ENCODE peak calls at places on chromosomes 16 and 17, in six cellular contexts. T is HuH-7; L is dermis blood vessel endothelial cell; V is GM23338; B is activated CD8-positive, alpha-beta memory T cell treated with anti-CD3 and anti-CD28 coated beads for 1 hour; M is RPMI7951. F is an unnamed sample.
A peak's percentile ranks its signal among the peaks of the same experiment; 100 is the strongest.

GRCh38 chr17:7673239-7673638 is 14.1 kb downstream of the TP53 start:
- DNase-seq in T (no peak), L (peak; percentile 13), V (peak; percentile 85), B (no peak), M (peak; percentile 25), F (no peak)

GRCh38 chr17:44871546-44871945 is 23.9 kb downstream of the HIGD1B start:
- DNase-seq in T (no peak), L (no peak), V (no peak), B (no peak), M (no peak), F (no peak)

GRCh38 chr17:63961355-63962207 is 11.1 kb downstream of the SCN4A start:
- DNase-seq in T (peak; percentile 96), L (peak; percentile 59), V (peak; percentile 99), B (no peak), M (peak; percentile 54), F (peak; percentile 90)

GRCh38 chr16:22189473-22190168 is 16.5 kb upstream of the EEF2K start:
- DNase-seq in T (no peak), L (peak; percentile 86), V (peak; percentile 59), B (peak; percentile 81), M (peak; percentile 43), F (peak; percentile 87)

GRCh38 chr17:4187076-4187475 is 44.1 kb downstream of the CYB5D2 start:
- DNase-seq in T (no peak), L (no peak), V (peak; percentile 71), B (no peak), M (no peak), F (no peak)

GRCh38 chr16:46743232-46743719 is 4.9 kb downstream of the MYLK3 start:
- DNase-seq in T (no peak), L (peak; percentile 46), V (peak; percentile 58), B (no peak), M (no peak), F (no peak)

GRCh38 chr16:81405702-81406113 is 38.9 kb upstream of the CMIP start:
- DNase-seq in T (peak; percentile 86), L (peak; percentile 97), V (peak; percentile 69), B (no peak), M (peak; percentile 83), F (no peak)

GRCh38 chr16:10031473-10031872 is 150.8 kb downstream of the GRIN2A start:
- DNase-seq in T (no peak), L (no peak), V (peak; percentile 24), B (no peak), M (peak; percentile 24), F (no peak)

GRCh38 chr17:34377078-34377823 is 14.2 kb upstream of the CCL1 start:
- DNase-seq in T (no peak), L (no peak), V (no peak), B (no peak), M (no peak), F (no peak)

GRCh38 chr16:12410842-12411490 is 392.7 kb downstream of the CPPED1 start:
- DNase-seq in T (no peak), L (no peak), V (no peak), B (no peak), M (no peak), F (no peak)

GRCh38 chr16:14486520-14487303 is 143.3 kb downstream of the PARN start:
- DNase-seq in T (peak; percentile 60), L (peak; percentile 89), V (peak; percentile 46), B (no peak), M (peak; percentile 96), F (peak; percentile 79)

GRCh38 chr16:88455610-88456355 is 2.7 kb downstream of the ZFPM1 start:
- DNase-seq in T (peak; percentile 81), L (peak; percentile 60), V (peak; percentile 66), B (peak; percentile 50), M (peak; percentile 46), F (no peak)

GRCh38 chr17:5034651-5035050 is 575 bp downstream of the SLC52A1 start:
- DNase-seq in T (no peak), L (no peak), V (no peak), B (no peak), M (no peak), F (no peak)

GRCh38 chr17:81851423-81851822 is 8.9 kb downstream of the P4HB start:
- DNase-seq in T (no peak), L (no peak), V (no peak), B (no peak), M (no peak), F (no peak)

GRCh38 chr17:77829871-77830799 is 128.4 kb upstream of the TNRC6C start:
- DNase-seq in T (no peak), L (peak; percentile 77), V (no peak), B (no peak), M (peak; percentile 56), F (no peak)

GRCh38 chr16:67252806-67253497 is 4.2 kb downstream of the SLC9A5 start:
- DNase-seq in T (no peak), L (no peak), V (no peak), B (no peak), M (no peak), F (peak; percentile 43)

GRCh38 chr17:78986048-78986648 is 6.4 kb upstream of the LGALS3BP start:
- DNase-seq in T (no peak), L (peak; percentile 77), V (no peak), B (no peak), M (peak; percentile 56), F (peak; percentile 68)

GRCh38 chr17:40303009-40303657 is 5.8 kb upstream of the RARA start:
- DNase-seq in T (peak; percentile 56), L (peak; percentile 86), V (peak; percentile 74), B (no peak), M (peak; percentile 65), F (no peak)

GRCh38 chr16:85583491-85584181 is 29.5 kb upstream of the GSE1 start:
- DNase-seq in T (no peak), L (peak; percentile 60), V (no peak), B (no peak), M (peak; percentile 86), F (no peak)

GRCh38 chr16:85593503-85594195 is 19.5 kb upstream of the GSE1 start:
- DNase-seq in T (no peak), L (no peak), V (no peak), B (no peak), M (no peak), F (no peak)

GRCh38 chr16:82735176-82735575 is 108.4 kb downstream of the CDH13 start:
- DNase-seq in T (no peak), L (no peak), V (no peak), B (no peak), M (no peak), F (no peak)

GRCh38 chr17:31549121-31549524 is 157.6 kb downstream of the RAB11FIP4 start:
- DNase-seq in T (no peak), L (peak; percentile 28), V (no peak), B (no peak), M (peak; percentile 26), F (no peak)

GRCh38 chr17:40303706-40304450 is 5.1 kb upstream of the RARA start:
- DNase-seq in T (no peak), L (peak; percentile 62), V (no peak), B (no peak), M (peak; percentile 59), F (no peak)